ENCODE peak calls at places on chromosomes 11 and 22, in six cellular contexts. B is mammary epithelial cell; U is GM23338; M is skeletal muscle cell; N is CD8-positive, alpha-beta T cell; Z is psoas muscle. D is an unnamed sample.

GRCh38 chr11:121723261-121723741 is 270.5 kb upstream of the SORL1-AS1 start:
- DNase-seq in B (no peak), N (no peak), U (peak), Z (peak), M (no peak), D (peak)

GRCh38 chr11:82732734-82733443 is 775 bp downstream of the FAM181B start:
- DNase-seq in Z (peak), M (no peak), U (peak), B (no peak), N (no peak), D (peak)

GRCh38 chr11:132332521-132332920 is 962.1 kb downstream of the NTM start:
- DNase-seq in U (peak), B (no peak), M (no peak), N (no peak), Z (no peak), D (peak)

GRCh38 chr11:47186076-47186936 is at the start of gene PACSIN3:
- DNase-seq in Z (peak), B (peak), N (peak), U (peak), M (no peak), D (peak)

GRCh38 chr22:46969491-46969890 is 207.0 kb downstream of the TBC1D22A start:
- DNase-seq in U (no peak), B (no peak), Z (no peak), N (no peak), M (no peak), D (no peak)

GRCh38 chr11:77395460-77396175 is 78.3 kb downstream of the PAK1 start:
- DNase-seq in N (no peak), B (no peak), Z (no peak), U (no peak), M (no peak), D (peak)

GRCh38 chr11:111694851-111695250 is 71.3 kb downstream of the PPP2R1B start:
- DNase-seq in N (no peak), M (peak), Z (peak), B (no peak), U (no peak), D (no peak)

GRCh38 chr11:115920841-115921480 is 416.7 kb upstream of the CADM1 start:
- DNase-seq in Z (no peak), N (no peak), U (no peak), B (no peak), M (no peak), D (no peak)

GRCh38 chr11:17780668-17781067 is 46.1 kb downstream of the KCNC1 start:
- DNase-seq in N (no peak), B (no peak), M (no peak), U (no peak), Z (no peak), D (no peak)

GRCh38 chr22:43488031-43488892 is 76.4 kb downstream of the MPPED1 start:
- DNase-seq in M (no peak), Z (no peak), B (no peak), U (no peak), N (no peak), D (no peak)

GRCh38 chr22:19576460-19577421 is 52.5 kb upstream of the CLDN5 start:
- DNase-seq in U (peak), B (peak), N (peak), Z (no peak), M (no peak), D (peak)

GRCh38 chr11:57781529-57781943 is 19.9 kb downstream of the CTNND1 start:
- DNase-seq in N (no peak), B (peak), M (no peak), U (peak), Z (no peak), D (peak)

GRCh38 chr22:17143101-17143500 is 16.0 kb downstream of the HDHD5 start:
- DNase-seq in M (no peak), Z (no peak), N (no peak), U (no peak), B (no peak), D (no peak)

GRCh38 chr11:61069427-61069826 is 32.9 kb upstream of the CD5 start:
- DNase-seq in U (no peak), M (no peak), B (no peak), N (no peak), Z (no peak), D (no peak)

GRCh38 chr11:819943-820649 is 1.4 kb downstream of the PNPLA2 start:
- DNase-seq in N (peak), U (peak), Z (peak), B (peak), M (no peak), D (peak)
- H3K4me3 ChIP-seq in N (peak), U (peak), Z (peak), B (peak), M (peak), D (peak)

GRCh38 chr22:36659762-36660509 is 43.6 kb downstream of the CACNG2 start:
- DNase-seq in U (no peak), M (peak), B (peak), N (peak), Z (peak), D (peak)
- H3K4me3 ChIP-seq in U (no peak), M (no peak), B (no peak), N (no peak), Z (peak), D (no peak)

DNA sequence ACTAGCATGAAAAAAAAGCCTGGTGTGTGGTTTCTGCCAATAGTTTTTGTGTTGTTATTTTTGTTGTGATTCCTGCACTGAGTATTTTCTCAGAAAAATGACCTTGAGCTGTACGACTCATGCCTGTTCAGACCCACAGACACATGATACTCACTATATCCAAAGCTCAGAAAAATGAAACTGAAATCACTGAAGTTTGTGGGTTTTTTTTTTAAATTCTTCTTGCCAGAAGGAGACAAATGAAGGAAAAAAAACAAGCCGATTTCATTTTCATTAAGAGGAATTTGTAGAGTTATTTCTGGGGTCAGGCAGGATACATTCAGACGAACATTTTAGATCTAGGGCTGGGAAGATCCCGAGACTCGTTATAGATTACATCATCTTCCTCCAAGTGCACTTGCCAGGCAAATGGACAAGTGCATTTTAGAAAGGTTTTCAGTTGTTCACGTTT is 60.4 kb downstream of the BMAL1 start:
- DNase-seq in M (no peak), Z (no peak), B (no peak), N (no peak), U (no peak), D (no peak)
- H3K4me3 ChIP-seq in M (peak), Z (peak), B (peak), N (no peak), U (no peak), D (no peak)

GRCh38 chr22:28949788-28950187 is 66.4 kb downstream of the ZNRF3 start:
- DNase-seq in B (no peak), M (peak), N (no peak), Z (no peak), U (no peak), D (no peak)

GRCh38 chr22:28952857-28953256 is 69.5 kb downstream of the ZNRF3 start:
- DNase-seq in B (no peak), N (no peak), M (no peak), U (no peak), Z (no peak), D (no peak)

GRCh38 chr22:28951530-28951929 is 68.2 kb downstream of the ZNRF3 start:
- DNase-seq in B (no peak), N (no peak), M (no peak), Z (no peak), U (no peak), D (no peak)

GRCh38 chr22:28951969-28952521 is 68.7 kb downstream of the ZNRF3 start:
- DNase-seq in Z (no peak), B (no peak), M (peak), U (peak), N (no peak), D (no peak)

DNA sequence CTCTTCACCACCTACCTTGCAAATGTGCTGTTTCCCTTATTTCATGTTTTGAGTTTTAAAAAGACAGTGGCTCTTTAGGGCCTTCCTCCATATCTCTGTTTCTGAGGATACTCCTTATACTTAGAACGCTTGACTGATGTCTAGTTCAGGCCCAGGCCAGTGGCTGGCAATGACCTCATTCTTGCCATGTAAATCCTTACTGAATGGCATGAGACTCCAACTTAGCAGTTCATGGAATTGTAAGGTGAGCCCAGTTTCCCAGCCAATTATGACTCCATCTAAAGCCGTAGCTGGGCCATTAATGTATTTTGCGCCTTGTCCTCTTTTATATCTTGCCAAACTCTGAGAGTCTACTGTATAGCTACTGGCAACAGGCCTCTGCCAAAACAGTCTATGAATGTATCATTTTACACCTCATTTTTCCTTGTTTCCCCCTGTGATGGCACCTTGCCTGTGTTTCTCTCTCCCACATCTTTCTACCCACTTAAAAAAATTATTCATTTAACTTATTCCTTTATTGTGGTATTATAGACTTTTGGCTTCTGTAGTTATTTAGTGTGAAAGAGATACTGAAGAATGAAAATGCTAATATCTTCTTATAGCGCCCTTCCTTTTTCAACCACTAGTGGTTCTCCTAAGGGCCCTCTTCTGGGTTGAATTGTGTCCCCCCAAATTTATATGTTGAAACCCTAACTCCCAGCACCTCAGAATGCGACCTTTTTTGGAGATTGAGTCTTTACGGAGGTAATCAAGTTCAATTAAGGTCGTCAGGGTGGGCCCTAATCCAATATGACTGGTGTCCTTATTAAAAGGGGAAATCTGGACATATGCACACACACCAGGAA is 67.4 kb downstream of the ZNRF3 start:
- DNase-seq in N (no peak), U (no peak), M (no peak), B (no peak), Z (no peak), D (no peak)
- H3K4me3 ChIP-seq in N (no peak), U (no peak), M (no peak), B (no peak), Z (no peak), D (no peak)

GRCh38 chr11:101949846-101950245 is 33.5 kb upstream of the ANGPTL5 start:
- DNase-seq in B (no peak), U (peak), Z (no peak), N (no peak), M (no peak), D (no peak)
- H3K4me3 ChIP-seq in B (no peak), U (no peak), Z (no peak), N (no peak), M (no peak), D (no peak)

GRCh38 chr11:36450391-36450714 is 59.7 kb downstream of the TRAF6 start:
- DNase-seq in Z (no peak), U (no peak), M (no peak), N (no peak), B (no peak), D (no peak)
- H3K4me3 ChIP-seq in Z (no peak), U (no peak), M (no peak), N (peak), B (no peak), D (no peak)

DNA sequence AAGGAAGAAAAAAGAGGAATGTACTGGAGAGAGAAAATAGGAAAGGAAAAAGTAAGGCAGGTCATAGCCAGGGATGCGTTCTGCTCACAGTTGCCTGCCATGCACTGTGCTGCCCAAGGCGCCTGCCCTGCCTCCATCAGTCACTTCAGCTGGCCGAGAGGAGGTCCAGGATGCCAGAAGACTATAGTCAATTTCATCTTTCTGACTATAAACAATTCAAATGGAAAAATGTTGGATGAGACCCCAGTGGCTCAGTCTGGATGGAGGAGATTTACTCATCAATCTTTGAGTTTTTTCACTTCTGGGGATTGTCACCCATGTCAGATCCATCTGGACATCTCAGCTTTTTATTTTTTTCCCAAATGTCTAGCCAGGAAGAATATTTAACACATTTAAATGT is 36.7 kb upstream of the CLMP start:
- DNase-seq in U (no peak), B (no peak), Z (no peak), N (no peak), M (no peak), D (no peak)
- H3K4me3 ChIP-seq in U (no peak), B (no peak), Z (no peak), N (no peak), M (no peak), D (no peak)

DNA sequence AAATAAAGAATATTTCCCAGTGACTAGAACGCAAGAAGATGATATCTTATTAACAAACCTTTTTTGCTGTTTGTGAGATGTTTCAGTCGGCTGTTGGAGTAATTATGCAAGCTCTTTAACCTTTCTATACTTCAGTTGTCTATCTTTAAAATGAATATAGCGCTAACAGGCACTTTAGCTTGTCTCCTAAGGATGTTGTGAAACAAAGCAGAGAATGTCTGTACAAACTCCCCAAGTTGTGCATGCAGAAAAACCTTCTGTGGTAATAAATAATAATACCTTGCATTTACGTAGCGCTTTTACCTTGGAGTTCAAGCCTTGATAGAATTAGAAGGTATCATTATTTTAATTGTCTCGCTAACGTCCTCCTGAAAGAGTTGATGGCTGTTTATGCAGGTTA is 1.9 kb upstream of the KDM2A start:
- DNase-seq in M (no peak), U (no peak), Z (no peak), B (no peak), N (no peak), D (no peak)
- H3K4me3 ChIP-seq in M (no peak), U (peak), Z (peak), B (no peak), N (peak), D (peak)